ENCODE peak calls at places on chromosome 11, in ten cellular contexts. W is Peyer's patch, J is ovary, U is heart left ventricle, E is transverse colon, D is HepG2, L is uterus, M is A549, R is body of pancreas, C is spleen. P is an unnamed sample.

GRCh38 chr11:130522284-130522961 is 74.0 kb downstream of the ADAMTS15 start:
- DNase-seq in U (peak), D (peak), M (peak), J (peak), L (peak), E (peak), W (peak), C (no peak), R (peak), P (no peak)

GRCh38 chr11:3359092-3359824 is 19.7 kb downstream of the ZNF195 start:
- DNase-seq in W (no peak), J (no peak), C (no peak), E (no peak), M (peak), R (no peak), L (no peak), U (no peak), D (no peak), P (no peak)

GRCh38 chr11:14908214-14908880 is 16.3 kb upstream of the CYP2R1 start:
- DNase-seq in M (peak), D (peak), C (no peak), W (peak), R (peak), L (no peak), J (no peak), E (peak), U (no peak), P (no peak)

GRCh38 chr11:61145228-61146005 is 15.8 kb downstream of the VPS37C start:
- DNase-seq in D (no peak), W (no peak), C (peak), R (no peak), U (no peak), J (peak), L (no peak), M (no peak), E (no peak), P (no peak)

GRCh38 chr11:13169709-13170108 is 107.9 kb upstream of the BMAL1 start:
- DNase-seq in U (no peak), E (no peak), J (no peak), L (no peak), M (peak), W (no peak), D (no peak), C (no peak), R (no peak), P (no peak)

GRCh38 chr11:83691387-83692088 is 405.4 kb upstream of the CCDC90B start:
- DNase-seq in D (no peak), M (no peak), U (peak), E (no peak), J (no peak), R (peak), C (no peak), L (peak), W (no peak), P (no peak)

GRCh38 chr11:9629064-9629463 is 34.8 kb upstream of the SWAP70 start:
- DNase-seq in D (no peak), U (no peak), C (no peak), J (no peak), E (no peak), M (no peak), R (no peak), W (no peak), L (no peak), P (no peak)

GRCh38 chr11:103668859-103669258 is 367.6 kb upstream of the DDI1 start:
- DNase-seq in L (no peak), R (no peak), E (no peak), M (no peak), W (no peak), U (no peak), J (no peak), D (no peak), C (no peak), P (no peak)

GRCh38 chr11:76669901-76670474 is 559 bp downstream of the LRRC32 start:
- DNase-seq in R (no peak), D (no peak), W (no peak), J (peak), L (peak), M (no peak), E (no peak), C (peak), U (peak), P (no peak)

GRCh38 chr11:95703059-95703458 is 86.5 kb downstream of the FAM76B start:
- DNase-seq in M (no peak), W (no peak), J (no peak), D (no peak), R (no peak), L (no peak), E (no peak), U (no peak), C (no peak), P (no peak)

GRCh38 chr11:36372101-36372767 is 76.1 kb downstream of the PRR5L start:
- DNase-seq in L (no peak), J (no peak), D (no peak), W (no peak), C (no peak), E (no peak), M (peak), R (no peak), U (no peak), P (no peak)

GRCh38 chr11:122170815-122171475 is 54.9 kb upstream of the BLID start:
- DNase-seq in J (no peak), U (no peak), M (peak), D (no peak), R (no peak), E (no peak), W (no peak), C (no peak), L (no peak), P (no peak)

GRCh38 chr11:123438191-123438627 is 8.1 kb downstream of the GRAMD1B start:
- DNase-seq in L (no peak), R (no peak), M (no peak), D (no peak), J (no peak), W (no peak), C (no peak), U (no peak), E (no peak), P (no peak)

GRCh38 chr11:101126551-101127347 is 2.9 kb downstream of the PGR start:
- DNase-seq in M (no peak), J (peak), D (no peak), W (no peak), E (no peak), L (peak), R (no peak), U (peak), C (no peak), P (no peak)

GRCh38 chr11:61978703-61979661 is 11.5 kb upstream of the FTH1 start:
- DNase-seq in W (peak), R (peak), C (peak), U (no peak), M (no peak), J (peak), L (peak), E (no peak), D (no peak), P (peak)

GRCh38 chr11:73257342-73258103 is 14.6 kb upstream of the P2RY6 start:
- DNase-seq in W (peak), L (peak), J (peak), E (no peak), C (no peak), D (peak), U (peak), M (peak), R (no peak), P (peak)

GRCh38 chr11:126193038-126193478 is 18.4 kb downstream of the RPUSD4 start:
- DNase-seq in U (no peak), L (no peak), E (no peak), D (peak), R (no peak), J (no peak), W (no peak), C (no peak), M (no peak), P (no peak)

GRCh38 chr11:19910931-19911330 is 198.3 kb downstream of the NAV2 start:
- DNase-seq in W (no peak), E (no peak), C (no peak), L (no peak), U (no peak), J (no peak), M (no peak), R (no peak), D (peak), P (no peak)

GRCh38 chr11:134266841-134267251 is 9.3 kb upstream of the GLB1L3 start:
- DNase-seq in L (no peak), M (no peak), C (no peak), R (no peak), J (no peak), D (no peak), E (no peak), W (no peak), U (no peak), P (no peak)

GRCh38 chr11:61082161-61082870 is 20.0 kb upstream of the CD5 start:
- DNase-seq in D (no peak), C (no peak), J (no peak), W (no peak), M (no peak), R (no peak), U (no peak), L (no peak), E (no peak), P (no peak)

GRCh38 chr11:102469196-102469821 is 16.7 kb upstream of the TMEM123 start:
- DNase-seq in M (no peak), R (no peak), J (peak), E (no peak), D (no peak), C (no peak), U (no peak), L (peak), W (no peak), P (peak)

GRCh38 chr11:130854483-130854882 is 61.8 kb downstream of the SNX19 start:
- DNase-seq in R (no peak), W (no peak), J (no peak), U (no peak), C (no peak), M (no peak), D (no peak), E (no peak), L (no peak), P (no peak)

GRCh38 chr11:71481101-71481960 is 28.3 kb downstream of the NADSYN1 start:
- DNase-seq in C (peak), W (no peak), U (no peak), J (no peak), R (no peak), E (no peak), L (no peak), M (no peak), D (no peak), P (no peak)

GRCh38 chr11:73566977-73567755 is 30.7 kb downstream of the FAM168A start:
- DNase-seq in E (no peak), R (no peak), C (no peak), M (no peak), L (no peak), W (no peak), U (no peak), J (no peak), D (no peak), P (no peak)

GRCh38 chr11:58334708-58335107 is 24.2 kb downstream of the OR5B17 start:
- DNase-seq in D (no peak), U (no peak), J (no peak), M (peak), E (no peak), R (no peak), L (no peak), C (no peak), W (no peak), P (no peak)

GRCh38 chr11:76629853-76630599 is 40.5 kb downstream of the LRRC32 start:
- DNase-seq in W (peak), R (no peak), E (peak), J (peak), L (peak), U (peak), M (no peak), C (peak), D (no peak), P (no peak)

GRCh38 chr11:44766112-44766971 is 39.6 kb downstream of the TSPAN18 start:
- DNase-seq in D (no peak), U (peak), C (no peak), R (peak), E (no peak), L (peak), J (peak), W (no peak), M (no peak), P (no peak)

GRCh38 chr11:75700940-75701339 is 16.7 kb upstream of the MOGAT2 start:
- DNase-seq in M (no peak), E (no peak), D (no peak), J (no peak), R (no peak), W (no peak), C (no peak), L (no peak), U (no peak), P (no peak)

GRCh38 chr11:133078591-133079179 is 453.6 kb downstream of the OPCML start:
- DNase-seq in D (peak), U (peak), M (peak), C (no peak), J (no peak), L (no peak), E (peak), R (peak), W (peak), P (no peak)

GRCh38 chr11:67438121-67438902 is 830 bp upstream of the PTPRCAP start:
- DNase-seq in L (no peak), D (no peak), C (peak), E (peak), W (peak), M (no peak), R (no peak), J (no peak), U (no peak), P (no peak)
- TF ChIP-seq CTCF in L (no peak), D (no peak), C (no peak), E (no peak), W (no peak), M (no peak), R (no peak), J (no peak), U (no peak), P (no peak)

GRCh38 chr11:66505276-66505816 is 5.1 kb upstream of the BBS1 start:
- DNase-seq in U (no peak), R (no peak), D (no peak), J (no peak), C (no peak), W (no peak), M (no peak), E (no peak), L (no peak), P (no peak)

GRCh38 chr11:66510990-66511339 is 530 bp downstream of the BBS1 start:
- DNase-seq in D (no peak), L (no peak), M (no peak), W (no peak), J (no peak), R (no peak), E (no peak), U (no peak), C (no peak), P (no peak)

GRCh38 chr11:66509131-66509561 is 1.3 kb upstream of the BBS1 start:
- DNase-seq in U (no peak), L (no peak), J (no peak), R (no peak), E (no peak), W (no peak), M (no peak), C (no peak), D (peak), P (no peak)

DNA sequence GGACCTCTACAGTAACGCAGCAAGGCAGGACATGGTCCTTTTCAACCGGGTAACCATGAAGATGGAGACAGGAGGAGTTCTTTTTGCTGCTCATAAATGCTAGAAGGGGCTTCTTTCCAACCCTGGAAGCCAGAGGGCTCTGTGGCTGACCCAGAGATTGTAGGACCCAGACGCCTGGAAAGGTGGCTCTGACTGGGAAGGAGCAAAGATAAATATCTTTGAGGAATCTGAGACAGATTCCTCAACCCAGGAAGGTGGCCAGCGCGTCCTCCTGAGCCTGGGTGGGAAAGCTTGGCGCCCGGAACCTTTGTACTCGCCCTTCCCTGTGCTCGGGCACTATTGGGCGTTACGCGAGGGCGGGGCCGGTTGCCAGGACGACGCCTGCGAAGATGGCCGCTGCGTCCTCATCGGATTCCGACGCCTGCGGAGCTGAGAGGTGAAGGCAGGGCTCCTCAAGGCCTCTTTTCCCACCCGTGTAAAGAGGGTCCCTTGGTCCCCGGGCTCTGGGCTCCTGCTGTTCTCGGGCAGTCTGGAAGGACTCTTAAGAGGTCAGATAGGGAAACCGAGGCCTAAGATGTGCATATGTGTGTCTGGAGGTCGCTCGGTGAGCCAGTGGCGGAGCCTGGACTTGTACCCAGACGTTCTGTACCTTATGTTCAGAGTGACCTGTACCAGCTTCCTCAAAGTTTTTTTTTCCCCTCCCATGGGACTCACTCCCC is at the start of gene BBS1:
- DNase-seq in C (peak), E (peak), U (peak), R (peak), M (peak), W (peak), D (peak), L (peak), J (peak), P (peak)
- TF ChIP-seq POLR2A in C (no peak), E (peak), U (no peak), R (peak), M (peak), W (peak), D (peak), L (peak), J (peak), P (no peak)

GRCh38 chr11:120547871-120548681 is 36.5 kb downstream of the GRIK4 start:
- DNase-seq in C (peak), R (peak), L (peak), W (peak), D (peak), M (peak), J (peak), U (peak), E (peak), P (peak)

GRCh38 chr11:120548682-120549209 is 37.2 kb downstream of the GRIK4 start:
- DNase-seq in M (no peak), C (no peak), E (no peak), D (no peak), U (no peak), W (no peak), J (no peak), L (no peak), R (no peak), P (no peak)

GRCh38 chr11:120546312-120547205 is 35.0 kb downstream of the GRIK4 start:
- DNase-seq in W (peak), C (no peak), R (peak), U (no peak), D (no peak), M (peak), E (peak), J (peak), L (peak), P (no peak)

GRCh38 chr11:120545813-120546212 is 34.3 kb downstream of the GRIK4 start:
- DNase-seq in L (no peak), W (no peak), M (no peak), J (no peak), E (no peak), U (no peak), R (no peak), D (no peak), C (no peak), P (no peak)

GRCh38 chr11:120547301-120547700 is 35.8 kb downstream of the GRIK4 start:
- DNase-seq in C (no peak), J (no peak), L (no peak), E (no peak), R (no peak), M (no peak), W (no peak), U (no peak), D (no peak), P (no peak)
- H3K27ac ChIP-seq in C (peak), J (peak), L (peak), E (peak), R (peak), M (no peak), W (no peak), U (peak), D (no peak), P (peak)

DNA sequence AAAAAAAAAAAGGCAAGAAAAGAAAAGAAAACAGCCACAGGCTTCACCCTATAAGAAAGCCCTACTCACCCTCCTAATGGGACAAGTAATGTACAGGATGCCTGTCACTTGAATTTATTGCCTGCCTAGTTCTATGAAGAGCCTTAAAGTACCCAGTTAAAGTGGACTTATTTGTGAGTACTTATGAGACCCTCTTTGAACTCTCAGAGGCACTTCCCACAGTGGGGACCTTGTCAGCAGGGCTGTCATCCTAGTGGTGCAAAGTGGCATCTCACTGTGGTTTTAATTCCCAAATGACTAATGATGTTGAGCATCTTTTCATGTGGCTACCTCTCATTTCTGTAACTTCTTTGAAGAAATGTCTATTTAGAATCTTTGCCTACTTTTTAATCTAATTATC is 41.8 kb upstream of the BARX2 start:
- DNase-seq in R (no peak), M (no peak), C (no peak), D (no peak), E (no peak), J (no peak), U (no peak), W (no peak), L (no peak), P (no peak)
- TF ChIP-seq CTCF in R (no peak), M (no peak), C (no peak), D (no peak), E (no peak), J (no peak), U (no peak), W (no peak), L (no peak), P (no peak)

GRCh38 chr11:65503606-65503922 is 4.7 kb downstream of the MALAT1 start:
- DNase-seq in E (no peak), C (no peak), R (no peak), U (no peak), L (no peak), M (no peak), W (no peak), D (no peak), J (no peak), P (no peak)

GRCh38 chr11:65505434-65506315 is 6.8 kb downstream of the MALAT1 start:
- DNase-seq in W (no peak), L (no peak), J (peak), C (no peak), M (peak), D (no peak), R (no peak), E (no peak), U (no peak), P (no peak)

GRCh38 chr11:65504671-65505433 is 6.0 kb downstream of the MALAT1 start:
- DNase-seq in L (no peak), D (no peak), E (no peak), J (peak), M (peak), R (no peak), W (peak), U (no peak), C (no peak), P (no peak)

GRCh38 chr11:65502852-65503603 is 4.2 kb downstream of the MALAT1 start:
- DNase-seq in C (no peak), W (peak), L (peak), D (no peak), U (no peak), J (peak), E (no peak), M (peak), R (no peak), P (peak)

DNA sequence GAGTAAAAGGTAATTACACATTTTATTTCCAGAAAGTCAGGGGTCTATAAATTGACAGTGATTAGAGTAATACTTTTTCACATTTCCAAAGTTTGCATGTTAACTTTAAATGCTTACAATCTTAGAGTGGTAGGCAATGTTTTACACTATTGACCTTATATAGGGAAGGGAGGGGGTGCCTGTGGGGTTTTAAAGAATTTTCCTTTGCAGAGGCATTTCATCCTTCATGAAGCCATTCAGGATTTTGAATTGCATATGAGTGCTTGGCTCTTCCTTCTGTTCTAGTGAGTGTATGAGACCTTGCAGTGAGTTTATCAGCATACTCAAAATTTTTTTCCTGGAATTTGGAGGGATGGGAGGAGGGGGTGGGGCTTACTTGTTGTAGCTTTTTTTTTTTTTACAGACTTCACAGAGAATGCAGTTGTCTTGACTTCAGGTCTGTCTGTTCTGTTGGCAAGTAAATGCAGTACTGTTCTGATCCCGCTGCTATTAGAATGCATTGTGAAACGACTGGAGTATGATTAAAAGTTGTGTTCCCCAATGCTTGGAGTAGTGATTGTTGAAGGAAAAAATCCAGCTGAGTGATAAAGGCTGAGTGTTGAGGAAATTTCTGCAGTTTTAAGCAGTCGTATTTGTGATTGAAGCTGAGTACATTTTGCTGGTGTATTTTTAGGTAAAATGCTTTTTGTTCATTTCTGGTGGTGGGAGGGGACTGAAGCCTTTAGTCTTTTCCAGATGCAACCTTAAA is 5.3 kb downstream of the MALAT1 start:
- DNase-seq in W (peak), L (no peak), M (peak), J (no peak), R (no peak), D (no peak), C (no peak), U (no peak), E (no peak), P (no peak)
- TF ChIP-seq POLR2A in W (peak), L (peak), M (no peak), J (no peak), R (peak), D (no peak), C (peak), U (no peak), E (peak), P (peak)